ENCODE peak calls at places on chromosomes 1 and 21, in four cellular contexts. A, X, R and D are unnamed samples.

GRCh38 chr1:170397061-170397460 is 134.9 kb upstream of the GORAB start:
- DNase-seq in X (no peak), R (no peak), A (no peak), D (no peak)

GRCh38 chr21:41670056-41670805 is 96.6 kb downstream of the RIPK4 start:
- DNase-seq in R (no peak), A (no peak), X (no peak), D (no peak)

GRCh38 chr1:225651872-225652725 is 824 bp downstream of the ENAH start:
- DNase-seq in R (peak), X (no peak), A (no peak), D (no peak)

GRCh38 chr1:200869753-200870391 is 2.9 kb upstream of the GPR25 start:
- DNase-seq in A (no peak), R (no peak), X (no peak), D (no peak)

GRCh38 chr1:77514871-77515776 is 167.3 kb downstream of the ZZZ3 start:
- DNase-seq in R (no peak), X (no peak), A (peak), D (no peak)

GRCh38 chr1:159144571-159144970 is 26.8 kb upstream of the CADM3 start:
- DNase-seq in A (no peak), X (no peak), R (no peak), D (no peak)

GRCh38 chr1:232417849-232418248 is 212.1 kb downstream of the SIPA1L2 start:
- DNase-seq in A (no peak), R (no peak), X (no peak), D (no peak)

GRCh38 chr1:201675143-201675542 is 136.2 kb downstream of the NAV1 start:
- DNase-seq in R (no peak), X (no peak), A (no peak), D (no peak)

GRCh38 chr1:103514920-103515503 is 10.5 kb upstream of the RNPC3 start:
- DNase-seq in X (no peak), R (peak), A (peak), D (no peak)

GRCh38 chr1:180167721-180168467 is 13.2 kb downstream of the QSOX1 start:
- DNase-seq in X (no peak), R (no peak), A (peak), D (peak)

GRCh38 chr1:171954386-171954785 is 113.1 kb downstream of the DNM3 start:
- DNase-seq in X (no peak), A (no peak), R (no peak), D (no peak)

GRCh38 chr1:12454406-12455391 is 163.3 kb downstream of the DHRS3 start:
- DNase-seq in R (no peak), X (no peak), A (peak), D (no peak)

GRCh38 chr1:12161662-12162458 is 4.9 kb upstream of the TNFRSF1B start:
- DNase-seq in X (peak), R (peak), A (peak), D (peak)

GRCh38 chr1:64956733-64957441 is 9.5 kb downstream of the JAK1 start:
- DNase-seq in A (peak), X (no peak), R (no peak), D (no peak)

GRCh38 chr21:36689324-36689723 is 9.6 kb upstream of the SIM2 start:
- DNase-seq in X (no peak), R (no peak), A (no peak), D (no peak)

GRCh38 chr1:118275716-118276115 is 90.7 kb upstream of the SPAG17 start:
- DNase-seq in A (no peak), R (no peak), X (no peak), D (no peak)

GRCh38 chr1:55375617-55376258 is 160.6 kb upstream of the USP24 start:
- DNase-seq in A (peak), X (no peak), R (peak), D (peak)

GRCh38 chr1:65141394-65141793 is 6.6 kb upstream of the AK4 start:
- DNase-seq in X (no peak), A (peak), R (no peak), D (no peak)

GRCh38 chr1:154714638-154715037 is 106.7 kb upstream of the ADAR start:
- DNase-seq in X (no peak), R (no peak), A (peak), D (no peak)

GRCh38 chr1:183840140-183840539 is 35.2 kb downstream of the RGL1 start:
- DNase-seq in X (no peak), R (no peak), A (peak), D (no peak)

GRCh38 chr1:204319462-204319861 is 40.3 kb downstream of the PLEKHA6 start:
- DNase-seq in A (peak), R (peak), X (no peak), D (no peak)